ENCODE peak calls at places on chromosomes 2 and 18, in ten cellular contexts. J, Q, A, X, V, B, G, M, T and Z are unnamed samples.

GRCh38 chr2:178241852-178242551 is 47.7 kb downstream of the OSBPL6 start:
- DNase-seq in T (peak; percentile 71), G (peak; percentile 80), J (peak; percentile 87), B (peak; percentile 51), A (peak; percentile 80), V (no peak), Q (peak; percentile 64), M (no peak), X (peak; percentile 86), Z (no peak)

GRCh38 chr2:238326801-238327365 is 6.6 kb downstream of the TRAF3IP1 start:
- DNase-seq in T (no peak), Q (no peak), M (no peak), G (no peak), X (no peak), A (no peak), J (no peak), B (no peak), V (no peak), Z (no peak)

GRCh38 chr18:35513181-35513932 is 15.6 kb upstream of the INO80C start:
- DNase-seq in J (peak; percentile 84), V (no peak), B (no peak), A (peak; percentile 97), Q (no peak), T (peak; percentile 87), G (no peak), X (peak; percentile 87), M (no peak), Z (no peak)

GRCh38 chr18:62721837-62722795 is 6.8 kb downstream of the PHLPP1 start:
- DNase-seq in V (no peak), T (no peak), M (no peak), B (no peak), Q (no peak), X (no peak), A (no peak), G (no peak), J (no peak), Z (no peak)

GRCh38 chr2:143171817-143172216 is 42.6 kb downstream of the ARHGAP15 start:
- DNase-seq in A (peak; percentile 51), B (no peak), V (no peak), M (no peak), Q (no peak), J (peak; percentile 15), X (peak; percentile 7), G (no peak), T (no peak), Z (no peak)

GRCh38 chr2:36367497-36368353 is 12.1 kb downstream of the CRIM1 start:
- DNase-seq in T (peak; percentile 49), V (no peak), M (no peak), J (peak; percentile 68), X (peak; percentile 70), A (peak; percentile 90), Q (no peak), G (no peak), B (no peak), Z (no peak)

GRCh38 chr2:26652361-26653041 is 11.3 kb upstream of the CIB4 start:
- DNase-seq in J (no peak), Q (no peak), B (peak; percentile 49), V (no peak), X (no peak), T (no peak), A (no peak), M (no peak), G (peak; percentile 6), Z (no peak)

GRCh38 chr2:188984680-188985079 is 10.5 kb downstream of the COL3A1 start:
- DNase-seq in V (no peak), M (no peak), X (peak; percentile 74), B (no peak), J (no peak), T (no peak), A (no peak), G (peak; percentile 76), Q (no peak), Z (no peak)

GRCh38 chr18:75205760-75206109 is 3.2 kb downstream of the PTGR3 start:
- DNase-seq in X (no peak), Q (no peak), J (no peak), T (no peak), G (no peak), V (no peak), B (no peak), A (peak; percentile 57), M (no peak), Z (no peak)

GRCh38 chr18:32427084-32427933 is 43.4 kb downstream of the GAREM1 start:
- DNase-seq in Q (no peak), T (no peak), B (no peak), M (no peak), J (no peak), V (no peak), A (no peak), G (no peak), X (no peak), Z (no peak)

GRCh38 chr2:236345081-236345714 is 81.0 kb upstream of the ASB18 start:
- DNase-seq in J (no peak), V (no peak), B (no peak), X (no peak), Q (no peak), T (no peak), A (no peak), G (no peak), M (no peak), Z (no peak)

GRCh38 chr18:63322908-63323634 is 3.5 kb upstream of the BCL2 start:
- DNase-seq in M (no peak), X (peak; percentile 68), B (peak; percentile 55), A (peak; percentile 72), G (peak; percentile 42), V (no peak), T (peak; percentile 44), Q (peak; percentile 80), J (peak; percentile 73), Z (no peak)

GRCh38 chr2:28717339-28717758 is 34.3 kb upstream of the PPP1CB start:
- DNase-seq in Q (peak; percentile 7), G (peak; percentile 32), X (peak; percentile 55), T (peak; percentile 92), A (peak; percentile 50), B (no peak), M (no peak), J (peak; percentile 88), V (no peak), Z (no peak)

GRCh38 chr2:233700028-233700635 is 7.4 kb downstream of the UGT1A6 start:
- DNase-seq in G (peak; percentile 16), J (peak; percentile 90), X (peak; percentile 98), A (peak; percentile 51), Q (no peak), T (peak; percentile 98), V (no peak), M (no peak), B (no peak), Z (no peak)

GRCh38 chr2:112182581-112183034 is 44.4 kb downstream of the FBLN7 start:
- DNase-seq in T (no peak), M (no peak), Q (no peak), X (no peak), J (no peak), V (no peak), A (no peak), B (no peak), G (no peak), Z (no peak)